ENCODE peak calls at places on chromosome 15, in four cellular contexts. O is K562, B is HepG2, Y is HCT116. K is an unnamed sample. For H3K9me3, the result is how much of the 10 kb centered on the place peaks cover.

GRCh38 chr15:79184465-79184892 is 93.9 kb upstream of the RASGRF1 start:
- DNase-seq in O (peak), B (peak), Y (peak), K (peak)

GRCh38 chr15:55282284-55282833 is 7.3 kb downstream of the RAB27A start:
- DNase-seq in B (no peak), Y (no peak), O (peak), K (no peak)

GRCh38 chr15:57060799-57061198 is 142.4 kb downstream of the TCF12 start:
- DNase-seq in O (no peak), B (peak), Y (peak), K (peak)

GRCh38 chr15:70271422-70272088 is 173.8 kb upstream of the TLE3 start:
- DNase-seq in B (no peak), O (no peak), Y (peak), K (peak)

GRCh38 chr15:41476416-41477048 is 17.1 kb upstream of the ITPKA start:
- DNase-seq in Y (no peak), O (no peak), B (no peak), K (no peak)

GRCh38 chr15:39465843-39466242 is 115.0 kb upstream of the THBS1 start:
- DNase-seq in B (no peak), O (no peak), Y (no peak), K (no peak)

GRCh38 chr15:25249236-25250010 is 189.4 kb downstream of the UBE3A start:
- DNase-seq in O (no peak), Y (no peak), B (no peak), K (no peak)

GRCh38 chr15:85615930-85616329 is 178.8 kb downstream of the KLHL25 start:
- DNase-seq in O (peak), B (peak), Y (peak), K (no peak)

GRCh38 chr15:101317473-101317872 is 22.4 kb upstream of the SNRPA1 start:
- DNase-seq in Y (no peak), O (no peak), B (no peak), K (no peak)

GRCh38 chr15:26690778-26691177 is 82.1 kb downstream of the GABRB3 start:
- DNase-seq in B (no peak), Y (no peak), O (no peak), K (no peak)

GRCh38 chr15:55774113-55774970 is 31.4 kb upstream of the PRTG start:
- DNase-seq in B (peak), Y (peak), O (peak), K (no peak)

GRCh38 chr15:27674826-27675225 is 424.3 kb downstream of the OCA2 start:
- DNase-seq in B (no peak), Y (no peak), O (no peak), K (no peak)

GRCh38 chr15:100785181-100786138 is 94.2 kb upstream of the ALDH1A3 start:
- DNase-seq in Y (no peak), O (no peak), B (no peak), K (no peak)

GRCh38 chr15:81485806-81486205 is 111.8 kb upstream of the TMC3 start:
- DNase-seq in B (no peak), Y (no peak), O (no peak), K (no peak)

GRCh38 chr15:48090115-48090514 is 30.7 kb upstream of the SLC24A5 start:
- DNase-seq in O (no peak), Y (no peak), B (no peak), K (no peak)

GRCh38 chr15:80887148-80887547 is 102.5 kb downstream of the MESD start:
- DNase-seq in B (no peak), O (no peak), Y (no peak), K (no peak)

GRCh38 chr15:101248274-101248673 is 3.6 kb downstream of the CHSY1 start:
- DNase-seq in Y (no peak), B (no peak), O (no peak), K (no peak)

GRCh38 chr15:84781505-84781904 is 33.1 kb downstream of the ZNF592 start:
- DNase-seq in Y (no peak), B (no peak), O (no peak), K (no peak)

GRCh38 chr15:33675246-33675645 is 293.1 kb upstream of the CHRM5 start:
- DNase-seq in O (peak), Y (peak), B (no peak), K (peak)

GRCh38 chr15:75636026-75636425 is 4.0 kb downstream of the IMP3 start:
- DNase-seq in O (no peak), B (no peak), Y (no peak), K (no peak)

GRCh38 chr15:37926136-37926535 is 8.3 kb upstream of the TMCO5A start:
- DNase-seq in Y (no peak), B (no peak), O (no peak), K (no peak)

GRCh38 chr15:40792394-40792793 is 14.5 kb upstream of the ZFYVE19 start:
- DNase-seq in Y (no peak), B (no peak), O (no peak), K (no peak)

GRCh38 chr15:62977952-62978811 is 64.4 kb upstream of the TPM1 start:
- DNase-seq in O (no peak), Y (no peak), B (no peak), K (no peak)

GRCh38 chr15:49847937-49848823 is 227.3 kb downstream of the DTWD1 start:
- DNase-seq in B (no peak), O (no peak), Y (no peak), K (peak)

GRCh38 chr15:89750560-89751542 is at the start of gene MESP1:
- DNase-seq in Y (peak), O (peak), B (peak), K (peak)
- TF ChIP-seq POLR2AphosphoS5 in Y (peak), O (no peak), B (no peak), K (peak)

DNA sequence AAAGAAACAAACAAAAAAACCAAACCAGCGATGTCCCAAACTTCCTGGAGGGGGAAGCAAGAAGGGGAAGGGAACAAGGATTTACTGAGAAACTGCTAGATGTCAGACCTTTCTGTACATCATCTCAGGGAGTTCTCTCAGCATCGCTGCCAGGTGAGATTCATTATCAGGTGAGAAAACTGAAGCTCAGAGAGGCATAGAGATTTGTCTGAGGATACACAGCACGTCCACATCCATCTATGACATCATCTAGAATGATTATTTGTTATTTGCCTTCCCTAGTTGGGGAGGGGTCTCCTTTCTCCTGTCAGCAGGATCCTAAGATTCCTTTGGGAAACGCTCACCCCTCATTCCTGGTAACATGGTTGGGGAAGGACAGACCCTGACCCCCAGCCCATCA is 57.1 kb upstream of the LINGO1 start:
- DNase-seq in O (no peak), B (no peak), Y (no peak), K (no peak)
- H3K9me3 ChIP-seq in O (under half), B (under half), Y (under half), K (under half)

GRCh38 chr15:91989821-91990220 is 136.3 kb downstream of the SLCO3A1 start:
- DNase-seq in Y (no peak), O (no peak), B (no peak), K (no peak)

GRCh38 chr15:91988071-91988470 is 134.6 kb downstream of the SLCO3A1 start:
- DNase-seq in B (no peak), Y (no peak), O (no peak), K (no peak)

GRCh38 chr15:91995146-91995545 is 141.6 kb downstream of the SLCO3A1 start:
- DNase-seq in O (no peak), B (no peak), Y (no peak), K (no peak)

GRCh38 chr15:91997163-91997562 is 143.7 kb downstream of the SLCO3A1 start:
- DNase-seq in Y (no peak), O (no peak), B (no peak), K (no peak)

DNA sequence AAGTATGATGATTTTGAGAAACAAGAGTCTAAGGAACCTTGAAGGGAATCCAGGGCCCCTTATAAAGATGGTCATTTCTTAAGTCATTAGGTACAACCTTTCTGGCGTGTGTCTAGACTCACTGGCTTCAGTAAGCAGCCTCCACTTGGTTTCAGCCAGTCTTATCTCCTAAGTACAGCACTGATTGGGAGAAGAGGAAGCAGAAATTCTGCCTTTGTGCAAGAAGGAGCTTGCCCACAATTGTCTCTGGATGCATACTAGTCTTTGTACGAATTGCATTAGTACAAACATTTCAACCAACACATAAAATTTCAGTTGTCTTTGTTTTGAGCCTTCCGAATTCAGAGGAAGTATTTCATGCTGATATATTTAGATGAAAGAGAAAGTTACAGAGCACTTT is 139.4 kb downstream of the SLCO3A1 start:
- DNase-seq in O (no peak), B (no peak), Y (no peak), K (no peak)
- TF ChIP-seq TCF7L2 in O (no peak), B (no peak), Y (no peak), K (no peak)

DNA sequence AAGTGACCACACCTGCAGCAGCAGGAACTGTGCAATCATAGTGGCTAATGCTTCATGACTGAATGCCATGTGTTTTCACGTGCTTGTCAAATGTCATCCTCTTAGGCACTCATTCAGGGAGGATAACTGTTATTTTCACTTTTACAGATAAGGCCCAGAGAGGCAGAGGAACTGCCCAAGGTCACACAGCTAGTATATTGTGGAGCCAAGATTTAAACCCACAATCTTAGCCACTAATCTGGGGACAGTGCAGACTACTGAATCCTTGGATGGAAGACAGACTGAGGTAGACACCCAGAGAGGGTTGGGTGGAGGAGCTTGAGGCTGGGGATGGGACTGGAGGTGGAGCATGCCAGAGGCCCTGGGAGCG is 9.8 kb upstream of the CLK3 start:
- DNase-seq in O (no peak), Y (no peak), B (no peak), K (no peak)
- TF ChIP-seq POLR2AphosphoS5 in O (no peak), Y (no peak), B (no peak), K (no peak)

K was measured in Panc1.